ENCODE peak calls at places on chromosomes 4 and X, in ten cellular contexts. T, W, C, S, V, R, N, H, I and Z are unnamed samples.

GRCh38 chr4:147428583-147428982 is 52.3 kb upstream of the EDNRA start:
- DNase-seq in T (no peak), W (no peak), C (no peak), S (no peak), V (no peak), R (no peak), N (no peak), H (no peak), I (no peak), Z (no peak)

GRCh38 chrX:14913241-14913640 is 40.0 kb downstream of the MOSPD2 start:
- DNase-seq in T (no peak), W (no peak), C (no peak), S (peak), V (no peak), R (no peak), N (no peak), H (no peak), I (no peak), Z (no peak)

GRCh38 chr4:57291911-57292310 is 181.7 kb upstream of the IGFBP7 start:
- DNase-seq in T (no peak), W (no peak), C (no peak), S (peak), V (no peak), R (no peak), N (no peak), H (no peak), I (no peak), Z (no peak)

GRCh38 chr4:112521123-112522116 is 5.4 kb upstream of the NEUROG2 start:
- DNase-seq in T (no peak), W (no peak), C (no peak), S (no peak), V (no peak), R (no peak), N (peak), H (no peak), I (no peak), Z (no peak)

GRCh38 chrX:130081421-130082045 is 28.8 kb downstream of the ELF4 start:
- DNase-seq in T (no peak), W (no peak), C (peak), S (no peak), V (no peak), R (no peak), N (peak), H (no peak), I (no peak), Z (no peak)

GRCh38 chrX:75115707-75116413 is 40.2 kb downstream of the ABCB7 start:
- DNase-seq in T (no peak), W (no peak), C (no peak), S (no peak), V (no peak), R (no peak), N (no peak), H (no peak), I (no peak), Z (no peak)

GRCh38 chrX:96707829-96708228 is 23.2 kb downstream of the DIAPH2 start:
- DNase-seq in T (no peak), W (no peak), C (no peak), S (no peak), V (no peak), R (no peak), N (no peak), H (no peak), I (no peak), Z (no peak)

GRCh38 chrX:47483310-47484268 is 567 bp upstream of the ZNF41 start:
- DNase-seq in T (peak), W (peak), C (peak), S (peak), V (peak), R (no peak), N (peak), H (no peak), I (peak), Z (peak)

GRCh38 chrX:151902813-151903591 is 9.7 kb upstream of the MAGEA4 start:
- DNase-seq in T (no peak), W (no peak), C (peak), S (peak), V (peak), R (no peak), N (peak), H (no peak), I (peak), Z (no peak)

GRCh38 chr4:109410776-109411175 is 22.8 kb upstream of the SEC24B start:
- DNase-seq in T (no peak), W (no peak), C (no peak), S (peak), V (no peak), R (no peak), N (no peak), H (no peak), I (no peak), Z (no peak)

GRCh38 chr4:127997534-127998388 is 32.6 kb downstream of the ABHD18 start:
- DNase-seq in T (peak), W (peak), C (no peak), S (peak), V (peak), R (no peak), N (peak), H (no peak), I (no peak), Z (no peak)

GRCh38 chr4:82621212-82621611 is 59.4 kb upstream of the TMEM150C start:
- DNase-seq in T (no peak), W (no peak), C (no peak), S (no peak), V (no peak), R (no peak), N (peak), H (no peak), I (no peak), Z (no peak)

GRCh38 chrX:129741880-129742758 is 3.3 kb downstream of the XPNPEP2 start:
- DNase-seq in T (no peak), W (no peak), C (no peak), S (no peak), V (no peak), R (no peak), N (no peak), H (no peak), I (no peak), Z (no peak)

GRCh38 chrX:1536712-1537030 is 314 bp downstream of the P2RY8 start:
- DNase-seq in T (no peak), W (no peak), C (no peak), S (no peak), V (no peak), R (peak), N (no peak), H (no peak), I (no peak), Z (no peak)

GRCh38 chr4:77145806-77146425 is 11.1 kb upstream of the CCNG2 start:
- DNase-seq in T (no peak), W (no peak), C (no peak), S (no peak), V (no peak), R (no peak), N (no peak), H (no peak), I (no peak), Z (no peak)

GRCh38 chrX:48999030-48999429 is 3.0 kb downstream of the GRIPAP1 start:
- DNase-seq in T (no peak), W (no peak), C (no peak), S (no peak), V (no peak), R (no peak), N (no peak), H (no peak), I (no peak), Z (no peak)

GRCh38 chr4:101753702-101754101 is 36.8 kb upstream of the BANK1 start:
- DNase-seq in T (no peak), W (no peak), C (no peak), S (no peak), V (peak), R (no peak), N (no peak), H (no peak), I (no peak), Z (no peak)

GRCh38 chr4:59655996-59656395 is 1544.1 kb upstream of the ADGRL3 start:
- DNase-seq in T (no peak), W (no peak), C (no peak), S (peak), V (no peak), R (no peak), N (peak), H (no peak), I (no peak), Z (peak)

GRCh38 chr4:31058656-31059055 is 338.5 kb downstream of the PCDH7 start:
- DNase-seq in T (peak), W (no peak), C (no peak), S (no peak), V (no peak), R (no peak), N (no peak), H (no peak), I (no peak), Z (no peak)

GRCh38 chrX:46965125-46965758 is 53.0 kb downstream of the JADE3 start:
- DNase-seq in T (no peak), W (no peak), C (no peak), S (peak), V (no peak), R (no peak), N (no peak), H (no peak), I (no peak), Z (no peak)

GRCh38 chrX:73943900-73944581 is 359.9 kb upstream of the ZCCHC13 start:
- DNase-seq in T (peak), W (peak), C (peak), S (peak), V (peak), R (peak), N (peak), H (peak), I (peak), Z (peak)

GRCh38 chr4:119865389-119865788 is 201.3 kb downstream of the MAD2L1 start:
- DNase-seq in T (no peak), W (no peak), C (no peak), S (no peak), V (no peak), R (no peak), N (no peak), H (no peak), I (no peak), Z (no peak)